ENCODE peak calls at places on chromosomes 4 and X, in six cellular contexts. Y is Panc1, J is lower lobe of right lung, F is prostate gland, G is esophagus squamous epithelium, Z is heart left ventricle. T is an unnamed sample. For H3K4me1, the result is how much of the 10 kb centered on the place peaks cover.

GRCh38 chr4:38753021-38753806 is 29.6 kb downstream of the TLR10 start:
- DNase-seq in F (peak), J (peak), Y (no peak), G (no peak), Z (peak), T (peak)

GRCh38 chrX:68934421-68934820 is 105.6 kb downstream of the EFNB1 start:
- DNase-seq in Y (no peak), J (no peak), G (no peak), F (no peak), Z (no peak), T (no peak)

GRCh38 chr4:121675715-121676114 is 21.1 kb downstream of the ANXA5 start:
- DNase-seq in J (no peak), F (no peak), Z (no peak), G (no peak), Y (no peak), T (no peak)

GRCh38 chrX:146346102-146346501 is 463.5 kb upstream of the CXorf51B start:
- DNase-seq in G (no peak), J (no peak), Z (no peak), Y (no peak), F (no peak), T (no peak)

GRCh38 chr4:7289619-7290018 is 97.3 kb downstream of the SORCS2 start:
- DNase-seq in G (no peak), F (no peak), Y (no peak), J (no peak), Z (no peak), T (no peak)

GRCh38 chrX:54825716-54826428 is 18.3 kb downstream of the MAGED2 start:
- DNase-seq in G (no peak), Y (no peak), F (no peak), J (no peak), Z (no peak), T (no peak)

GRCh38 chr4:165199722-165200121 is 7.6 kb upstream of the KLHL2 start:
- DNase-seq in G (no peak), J (no peak), F (peak), Y (no peak), Z (no peak), T (peak)

GRCh38 chrX:42803320-42803719 is 25.4 kb upstream of the PPP1R2C start:
- DNase-seq in Z (no peak), J (no peak), G (no peak), Y (no peak), F (no peak), T (no peak)

GRCh38 chr4:109559625-109559982 is 442 bp upstream of the MCUB start:
- DNase-seq in J (peak), F (no peak), Z (peak), G (no peak), Y (no peak), T (no peak)

GRCh38 chr4:84879651-84880200 is 86.8 kb downstream of the WDFY3 start:
- DNase-seq in Z (no peak), J (no peak), G (no peak), Y (no peak), F (no peak), T (no peak)

GRCh38 chrX:28205126-28205525 is 223.9 kb upstream of the DCAF8L1 start:
- DNase-seq in Y (no peak), G (no peak), F (no peak), Z (no peak), J (no peak), T (no peak)

GRCh38 chr4:76867377-76867776 is 30.6 kb downstream of the SOWAHB start:
- DNase-seq in J (no peak), Y (no peak), F (no peak), G (no peak), Z (no peak), T (no peak)

GRCh38 chr4:4880492-4880891 is 21.0 kb downstream of the MSX1 start:
- DNase-seq in Z (no peak), G (no peak), Y (no peak), J (no peak), F (no peak), T (no peak)

GRCh38 chr4:37422638-37423037 is 178.1 kb downstream of the NWD2 start:
- DNase-seq in Y (no peak), F (no peak), Z (no peak), G (no peak), J (no peak), T (no peak)

GRCh38 chrX:136354201-136354600 is 53.4 kb downstream of the ADGRG4 start:
- DNase-seq in Y (no peak), F (no peak), J (no peak), Z (no peak), G (no peak), T (no peak)

GRCh38 chrX:110210417-110211139 is 107.3 kb downstream of the AMMECR1 start:
- DNase-seq in Z (no peak), F (no peak), G (no peak), J (no peak), Y (no peak), T (no peak)

GRCh38 chrX:128929281-128930057 is 593.8 kb downstream of the SMARCA1 start:
- DNase-seq in Z (no peak), J (no peak), G (no peak), F (peak), Y (no peak), T (no peak)

GRCh38 chr4:100657187-100657586 is 139.4 kb upstream of the EMCN start:
- DNase-seq in F (no peak), Z (no peak), Y (no peak), J (no peak), G (no peak), T (no peak)

GRCh38 chr4:89111833-89112563 is 665 bp downstream of the TIGD2 start:
- DNase-seq in G (no peak), Z (no peak), F (peak), Y (no peak), J (no peak), T (no peak)

GRCh38 chrX:41599507-41599906 is 89.3 kb upstream of the GPR34 start:
- DNase-seq in Y (no peak), G (no peak), J (no peak), Z (no peak), F (no peak), T (no peak)

GRCh38 chrX:120015145-120016067 is 62.1 kb downstream of the RHOXF2B start:
- DNase-seq in Z (no peak), F (no peak), J (peak), G (no peak), Y (no peak), T (no peak)

GRCh38 chr4:122826596-122827257 is at the start of gene FGF2:
- DNase-seq in G (no peak), Y (no peak), J (peak), Z (peak), F (peak), T (peak)

GRCh38 chrX:140180585-140180984 is 215.3 kb upstream of the CXorf66 start:
- DNase-seq in J (no peak), Y (no peak), G (no peak), Z (no peak), F (no peak), T (no peak)

GRCh38 chrX:109954955-109955354 is 48.0 kb upstream of the TMEM164 start:
- DNase-seq in Y (no peak), Z (no peak), G (no peak), F (no peak), J (no peak), T (no peak)

GRCh38 chr4:122963222-122963621 is 40.8 kb upstream of the NUDT6 start:
- DNase-seq in J (no peak), F (no peak), Z (no peak), G (no peak), Y (no peak), T (no peak)

GRCh38 chr4:1026115-1026514 is 14.7 kb downstream of the FGFRL1 start:
- DNase-seq in Y (no peak), F (no peak), J (no peak), Z (no peak), G (no peak), T (no peak)

GRCh38 chrX:138073626-138074025 is 507.7 kb downstream of the ZIC3 start:
- DNase-seq in G (no peak), Y (no peak), J (no peak), F (no peak), Z (no peak), T (no peak)

GRCh38 chrX:347351-348117 is 28.9 kb upstream of the GTPBP6 start:
- DNase-seq in J (peak), G (no peak), F (no peak), Z (peak), Y (no peak), T (peak)

GRCh38 chr4:137608085-137608484 is 75.8 kb upstream of the PCDH18 start:
- DNase-seq in Y (no peak), G (no peak), F (no peak), J (no peak), Z (peak), T (no peak)

GRCh38 chr4:3405176-3405575 is 36.6 kb upstream of the HGFAC start:
- DNase-seq in J (no peak), Y (no peak), G (no peak), F (no peak), Z (no peak), T (peak)

GRCh38 chrX:134172588-134173259 is 64.3 kb upstream of the CCDC160 start:
- DNase-seq in J (peak), G (no peak), Z (peak), F (peak), Y (no peak), T (no peak)

DNA sequence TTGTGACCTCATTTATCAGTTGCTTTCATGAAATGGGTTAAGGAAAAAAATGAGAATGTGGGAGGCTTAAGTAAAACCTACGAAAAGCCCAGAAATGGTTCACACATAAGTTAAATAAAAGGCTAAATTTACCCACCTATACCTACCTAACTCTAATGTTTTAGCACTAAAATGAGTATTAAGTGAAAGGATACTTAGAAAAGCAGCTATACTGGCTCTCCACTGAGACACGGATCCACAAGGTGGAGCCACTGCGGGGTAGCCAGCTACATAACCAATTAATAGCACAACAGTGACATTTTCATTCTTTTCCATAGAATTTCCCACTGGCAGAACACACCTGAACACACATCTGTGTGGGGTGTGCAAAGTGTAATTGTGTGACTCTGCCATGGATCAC is 101.9 kb downstream of the MAML3 start:
- DNase-seq in F (peak), Z (peak), Y (peak), G (no peak), J (peak), T (no peak)
- TF ChIP-seq CTCF in F (peak), Z (peak), Y (peak), G (peak), J (peak), T (peak)

GRCh38 chr4:113423631-113424030 is 337.9 kb downstream of the CAMK2D start:
- DNase-seq in Y (no peak), F (no peak), Z (no peak), G (no peak), J (no peak), T (no peak)
- H3K27ac ChIP-seq in Y (no peak), F (no peak), Z (no peak), G (no peak), J (no peak), T (no peak)

GRCh38 chrX:39688576-39689373 is 409.0 kb downstream of the BCOR start:
- DNase-seq in Z (peak), G (no peak), Y (no peak), F (peak), J (peak), T (no peak)

GRCh38 chrX:39691724-39692123 is 406.0 kb downstream of the BCOR start:
- DNase-seq in Y (no peak), Z (no peak), G (no peak), J (no peak), F (no peak), T (no peak)

GRCh38 chrX:39688219-39688575 is 409.6 kb downstream of the BCOR start:
- DNase-seq in G (no peak), Z (no peak), F (no peak), J (no peak), Y (no peak), T (no peak)

GRCh38 chrX:39690541-39691415 is 407.0 kb downstream of the BCOR start:
- DNase-seq in Z (no peak), G (no peak), J (no peak), Y (no peak), F (no peak), T (no peak)

GRCh38 chrX:39689374-39690104 is 408.2 kb downstream of the BCOR start:
- DNase-seq in J (no peak), Z (no peak), F (no peak), G (no peak), Y (no peak), T (no peak)
- H3K4me1 ChIP-seq in J (under half), Z (under half), F (under half), G (under half), Y (under half), T (under half)

GRCh38 chr4:154928640-154929257 is 147.7 kb downstream of the RBM46 start:
- DNase-seq in Z (no peak), Y (no peak), J (no peak), F (no peak), G (no peak), T (no peak)
- TF ChIP-seq CTCF in Z (no peak), Y (peak), J (no peak), F (no peak), G (peak), T (peak)

GRCh38 chr4:86294883-86295282 is 65.0 kb downstream of the MAPK10 start:
- DNase-seq in Z (no peak), J (no peak), F (no peak), Y (no peak), G (no peak), T (no peak)
- H3K27ac ChIP-seq in Z (no peak), J (no peak), F (no peak), Y (no peak), G (no peak), T (no peak)

DNA sequence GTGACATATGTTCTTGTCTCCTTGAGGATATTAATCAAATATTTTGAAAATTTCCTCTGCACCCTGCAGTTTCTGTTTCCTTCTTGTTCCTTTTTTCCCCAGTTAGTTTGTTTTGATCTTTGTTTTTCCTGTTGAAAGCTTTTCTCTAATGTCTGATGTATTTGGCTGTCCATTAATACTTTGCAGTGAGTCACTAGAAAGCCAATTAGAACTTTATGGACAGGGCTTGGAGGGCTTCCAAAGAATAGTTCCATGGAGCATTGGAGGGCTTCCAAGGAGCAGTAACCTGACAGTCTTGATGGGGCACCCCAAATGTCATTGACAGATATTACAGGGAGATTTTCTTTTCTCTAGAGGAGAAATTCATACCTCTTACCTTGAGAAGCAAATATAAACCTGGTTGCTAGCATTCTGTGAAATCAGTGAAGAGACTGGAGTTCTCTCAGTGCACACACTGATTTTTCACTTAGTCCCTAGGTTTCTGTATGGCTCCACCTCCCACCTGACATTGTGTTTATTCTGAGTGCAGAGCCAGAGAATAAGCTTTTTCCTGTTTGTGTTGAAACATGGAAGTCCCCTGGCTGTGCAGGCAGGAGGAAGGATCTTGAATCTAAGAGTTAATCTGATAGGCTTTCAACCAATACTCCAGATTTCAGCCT is 26.5 kb downstream of the SPARCL1 start:
- DNase-seq in G (no peak), J (no peak), Z (no peak), Y (no peak), F (peak), T (no peak)
- H3K4me1 ChIP-seq in G (half or more), J (under half), Z (under half), Y (under half), F (under half), T (under half)

GRCh38 chr4:73593631-73594241 is 26.5 kb downstream of the RASSF6 start:
- DNase-seq in J (no peak), Y (no peak), G (no peak), Z (no peak), F (no peak), T (no peak)
- TF ChIP-seq CTCF in J (peak), Y (peak), G (peak), Z (peak), F (peak), T (peak)

DNA sequence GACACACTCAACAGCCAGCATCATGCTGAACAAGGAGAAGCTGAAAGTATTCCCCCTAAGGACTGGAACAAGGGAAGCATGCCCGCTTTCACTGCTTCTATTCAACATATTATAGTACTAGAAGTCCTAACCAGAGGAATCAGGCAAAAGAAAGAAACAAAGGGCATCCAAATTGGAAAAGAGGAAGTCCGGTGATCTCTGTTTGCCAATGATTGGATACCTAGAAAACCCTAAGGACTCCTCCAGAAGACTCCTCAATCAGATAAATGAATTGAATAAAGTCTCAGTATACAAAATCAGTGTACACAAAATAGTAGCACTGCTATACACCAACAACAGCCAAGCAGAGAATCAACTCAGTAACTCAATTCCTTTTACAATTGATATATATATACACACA is 44.8 kb downstream of the ARFIP1 start:
- DNase-seq in G (no peak), J (no peak), Y (no peak), F (no peak), Z (no peak), T (no peak)
- H3K27ac ChIP-seq in G (no peak), J (no peak), Y (no peak), F (no peak), Z (no peak), T (no peak)

DNA sequence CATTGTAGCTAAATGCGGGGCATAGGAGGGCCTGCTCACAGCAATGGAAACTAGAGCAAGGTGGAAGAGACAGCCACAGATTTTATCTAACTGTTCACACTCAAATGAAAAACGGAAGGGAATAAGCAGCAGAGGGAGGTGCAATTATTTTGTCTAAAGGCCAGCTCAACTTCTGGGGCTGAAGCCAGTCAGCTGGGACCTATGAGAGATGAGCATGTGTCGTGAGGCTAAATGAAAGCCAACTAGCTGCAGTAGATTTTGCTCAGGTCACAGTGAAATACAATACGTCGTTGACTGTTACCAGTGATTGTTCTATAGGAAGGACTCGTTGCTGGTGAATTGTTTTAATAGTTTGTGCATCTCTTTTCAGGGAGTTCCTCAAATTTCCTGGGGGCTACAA is 26.5 kb upstream of the FGFBP2 start:
- DNase-seq in J (no peak), G (no peak), Y (no peak), F (no peak), Z (no peak), T (no peak)
- H3K4me1 ChIP-seq in J (under half), G (under half), Y (under half), F (under half), Z (under half), T (under half)